ENCODE peak calls at places on chromosomes 13 and 19, in four cellular contexts. J, B, C and N are unnamed samples.

GRCh38 chr13:73677041-73677589 is 457.1 kb downstream of the KLF12 start:
- DNase-seq in J (no peak), B (no peak), C (peak), N (no peak)

GRCh38 chr13:99028890-99029289 is 51.0 kb upstream of the DOCK9 start:
- DNase-seq in J (peak), B (peak), C (no peak), N (no peak)

GRCh38 chr19:6947745-6948144 is 60.4 kb downstream of the ADGRE1 start:
- DNase-seq in J (no peak), B (no peak), C (peak), N (no peak)

GRCh38 chr19:5621945-5622464 is 571 bp downstream of the SAFB2 start:
- DNase-seq in J (peak), B (no peak), C (no peak), N (no peak)

GRCh38 chr13:35157143-35157755 is 215.2 kb downstream of the NBEA start:
- DNase-seq in J (peak), B (no peak), C (peak), N (peak)

GRCh38 chr19:532578-533484 is 1.3 kb downstream of the CDC34 start:
- DNase-seq in J (peak), B (peak), C (peak), N (peak)

GRCh38 chr19:49473868-49474544 is at the start of gene FLT3LG:
- DNase-seq in J (peak), B (peak), C (peak), N (peak)

GRCh38 chr19:11195169-11195568 is 2.2 kb downstream of the KANK2 start:
- DNase-seq in J (no peak), B (no peak), C (no peak), N (no peak)

GRCh38 chr19:35549174-35549788 is 3.9 kb downstream of the TMEM147 start:
- DNase-seq in J (peak), B (peak), C (peak), N (peak)

GRCh38 chr13:44651209-44651608 is 75.1 kb upstream of the TSC22D1 start:
- DNase-seq in J (no peak), B (no peak), C (no peak), N (no peak)

GRCh38 chr19:18764591-18765051 is 26.5 kb downstream of the COMP start:
- DNase-seq in J (no peak), B (no peak), C (peak), N (no peak)

GRCh38 chr13:51978836-51979556 is 32.3 kb downstream of the ATP7B start:
- DNase-seq in J (no peak), B (no peak), C (no peak), N (no peak)

GRCh38 chr13:60754211-60754610 is 357.2 kb downstream of the TDRD3 start:
- DNase-seq in J (no peak), B (no peak), C (no peak), N (no peak)

GRCh38 chr13:95698047-95698749 is 21.3 kb downstream of the DNAJC3 start:
- DNase-seq in J (no peak), B (no peak), C (no peak), N (no peak)

GRCh38 chr13:44471686-44472085 is 98.1 kb downstream of the SERP2 start:
- DNase-seq in J (no peak), B (no peak), C (peak), N (no peak)

GRCh38 chr13:24605923-24606372 is 74.3 kb upstream of the ATP12A start:
- DNase-seq in J (peak), B (no peak), C (peak), N (no peak)

GRCh38 chr19:41098762-41099161 is 10.5 kb downstream of the CYP2A13 start:
- DNase-seq in J (no peak), B (no peak), C (no peak), N (no peak)